ENCODE peak calls at places on chromosomes 4 and X, in four cellular contexts. G is heart left ventricle; I is right lobe of liver; H is CD4-positive, alpha-beta T cell. A is an unnamed sample.

GRCh38 chrX:3638280-3638873 is 75.1 kb downstream of the PRKX start:
- DNase-seq in G (no peak), I (no peak), H (peak; percentile 32), A (peak; percentile 74)

GRCh38 chrX:148298737-148299136 is 201.7 kb upstream of the AFF2 start:
- DNase-seq in G (no peak), I (no peak), H (no peak), A (no peak)

GRCh38 chrX:46840946-46841740 is 4.3 kb downstream of the RP2 start:
- DNase-seq in G (no peak), I (no peak), H (no peak), A (no peak)

GRCh38 chr4:80017125-80017854 is 55.7 kb downstream of the ANTXR2 start:
- DNase-seq in G (no peak), I (no peak), H (no peak), A (no peak)

GRCh38 chr4:10061650-10062415 is 40.5 kb upstream of the SLC2A9 start:
- DNase-seq in G (no peak), I (no peak), H (no peak), A (no peak)

GRCh38 chr4:98092833-98093439 is 50.3 kb downstream of the STPG2 start:
- DNase-seq in G (no peak), I (no peak), H (no peak), A (no peak)

GRCh38 chr4:12846368-12846767 is 637.8 kb downstream of the RAB28 start:
- DNase-seq in G (no peak), I (no peak), H (no peak), A (no peak)

GRCh38 chrX:2504706-2505332 is 4.0 kb upstream of the DHRSX start:
- DNase-seq in G (no peak), I (no peak), H (no peak), A (no peak)

GRCh38 chr4:32203340-32203739 is 1483.2 kb downstream of the PCDH7 start:
- DNase-seq in G (no peak), I (no peak), H (no peak), A (no peak)

GRCh38 chr4:151611960-151612359 is 148.8 kb downstream of the GATB start:
- DNase-seq in G (no peak), I (no peak), H (no peak), A (no peak)

GRCh38 chr4:55435136-55435535 is 39.4 kb downstream of the TMEM165 start:
- DNase-seq in G (no peak), I (no peak), H (no peak), A (no peak)

GRCh38 chr4:155807021-155807420 is 48.2 kb downstream of the GUCY1B1 start:
- DNase-seq in G (no peak), I (no peak), H (no peak), A (no peak)

GRCh38 chr4:100421356-100421978 is 96.4 kb downstream of the EMCN start:
- DNase-seq in G (no peak), I (no peak), H (no peak), A (peak; percentile 2)

GRCh38 chr4:106304632-106305031 is 11.4 kb downstream of the TBCK start:
- DNase-seq in G (no peak), I (no peak), H (no peak), A (no peak)

GRCh38 chr4:177528620-177529019 is 86.4 kb upstream of the AGA start:
- DNase-seq in G (no peak), I (no peak), H (no peak), A (no peak)

GRCh38 chrX:119870626-119871131 is 854 bp downstream of the RNF113A start:
- DNase-seq in G (no peak), I (no peak), H (peak; percentile 40), A (no peak)

GRCh38 chrX:6460893-6461490 is 73.9 kb downstream of the VCX3A start:
- DNase-seq in G (no peak), I (no peak), H (no peak), A (no peak)

GRCh38 chr4:122500852-122501501 is 44.5 kb upstream of the IL2 start:
- DNase-seq in G (no peak), I (no peak), H (no peak), A (no peak)

GRCh38 chr4:15562114-15562513 is 92.4 kb downstream of the CC2D2A start:
- DNase-seq in G (no peak), I (no peak), H (no peak), A (no peak)

GRCh38 chr4:184080674-184081073 is 137.0 kb downstream of the ENPP6 start:
- DNase-seq in G (no peak), I (no peak), H (no peak), A (no peak)

GRCh38 chrX:153608376-153608775 is 9.4 kb upstream of the CCNQ start:
- DNase-seq in G (no peak), I (no peak), H (no peak), A (no peak)

GRCh38 chr4:111630705-111631104 is 514.5 kb upstream of the FAM241A start:
- DNase-seq in G (no peak), I (no peak), H (no peak), A (no peak)
- TF ChIP-seq CTCF in G (peak; percentile 10), I (peak; percentile 35), H (no peak), A (peak; percentile 10)

GRCh38 chrX:48468247-48468671 is 1.8 kb downstream of the SLC38A5 start:
- DNase-seq in G (no peak), I (peak; percentile 30), H (peak; percentile 36), A (no peak)

GRCh38 chrX:48465336-48465933 is 4.6 kb downstream of the SLC38A5 start:
- DNase-seq in G (no peak), I (peak; percentile 11), H (no peak), A (no peak)

GRCh38 chrX:48467331-48467761 is 2.7 kb downstream of the SLC38A5 start:
- DNase-seq in G (no peak), I (peak; percentile 30), H (no peak), A (no peak)

GRCh38 chrX:48468693-48469691 is 1.1 kb downstream of the SLC38A5 start:
- DNase-seq in G (no peak), I (peak; percentile 39), H (peak; percentile 43), A (no peak)

GRCh38 chrX:48466696-48467095 is 3.4 kb downstream of the SLC38A5 start:
- DNase-seq in G (no peak), I (peak; percentile 51), H (no peak), A (peak; percentile 7)
- TF ChIP-seq CTCF in G (no peak), I (no peak), H (no peak), A (peak; percentile 36)

GRCh38 chrX:76538860-76539259 is 111.3 kb downstream of the MAGEE1 start:
- DNase-seq in G (no peak), I (no peak), H (no peak), A (no peak)
- TF ChIP-seq CTCF in G (no peak), I (no peak), H (no peak), A (no peak)

DNA sequence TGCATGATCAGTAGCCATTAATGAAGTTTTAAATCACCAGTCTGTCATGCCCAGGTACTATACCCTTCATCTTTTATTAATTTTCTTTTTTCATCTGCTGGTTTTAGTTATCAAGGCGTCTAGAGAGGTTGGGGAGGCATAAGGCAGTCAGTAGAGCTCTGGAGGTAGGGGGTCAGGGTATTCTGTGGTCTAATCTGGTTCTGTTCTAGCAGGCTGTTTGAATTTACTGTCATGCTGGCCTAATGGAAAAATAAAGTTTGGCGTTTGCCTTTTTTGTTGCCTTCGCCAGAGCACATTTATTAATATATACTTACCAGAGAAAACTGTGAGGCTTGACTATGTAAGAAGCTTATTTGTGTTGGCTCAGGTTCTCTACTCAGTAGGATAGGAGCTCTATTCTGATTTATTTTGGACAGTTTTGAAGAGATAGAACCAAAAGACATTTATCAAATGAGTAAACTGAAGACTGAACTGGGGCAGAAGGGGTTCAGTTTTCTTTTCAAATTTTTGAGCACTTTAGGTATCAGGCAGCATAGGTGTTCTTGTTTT is 46.9 kb downstream of the TMEM131L start:
- DNase-seq in G (no peak), I (no peak), H (no peak), A (no peak)
- TF ChIP-seq CTCF in G (no peak), I (no peak), H (no peak), A (no peak)

DNA sequence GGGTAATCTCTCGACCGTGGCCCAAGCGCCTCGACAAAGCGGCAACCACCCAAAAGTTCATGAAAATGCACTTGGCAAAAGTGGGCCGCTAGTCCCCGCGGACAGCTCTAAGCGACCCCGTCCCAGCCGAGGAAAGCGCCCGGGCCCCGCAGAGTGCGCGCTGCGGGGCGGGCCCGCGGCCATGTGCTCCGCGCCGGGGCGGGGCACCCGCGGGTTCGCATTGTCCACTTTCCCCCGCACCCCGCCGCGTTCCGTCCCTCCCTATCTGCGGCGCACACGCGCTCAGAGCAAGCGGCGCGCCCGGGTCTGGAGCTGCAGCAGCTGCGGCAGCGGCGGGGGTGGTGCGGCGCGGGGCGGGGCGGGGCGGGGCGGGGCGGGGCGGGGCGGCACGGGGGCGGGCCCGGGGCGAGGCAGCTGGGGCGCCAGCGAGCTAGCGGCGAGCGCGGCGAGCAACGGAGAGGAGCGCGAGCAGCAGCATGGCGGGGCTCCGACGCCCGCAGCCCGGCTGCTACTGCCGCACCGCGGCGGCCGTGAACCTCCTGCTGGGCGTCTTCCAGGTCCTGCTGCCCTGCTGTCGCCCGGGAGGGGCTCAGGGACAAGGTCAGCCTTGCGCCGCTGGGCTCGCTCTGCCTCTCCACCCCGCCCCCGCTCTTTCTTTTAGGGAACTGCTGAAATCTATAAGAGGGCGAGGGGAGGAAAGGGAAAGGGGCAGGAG is at the start of gene TMEM131L:
- DNase-seq in G (peak; percentile 87), I (peak; percentile 93), H (peak; percentile 77), A (peak; percentile 88)
- TF ChIP-seq CTCF in G (no peak), I (peak; percentile 18), H (peak; percentile 19), A (peak; percentile 31)

GRCh38 chrX:41144873-41145272 is 59.6 kb downstream of the USP9X start:
- DNase-seq in G (no peak), I (no peak), H (no peak), A (no peak)

GRCh38 chrX:41142130-41142529 is 56.9 kb downstream of the USP9X start:
- DNase-seq in G (no peak), I (no peak), H (no peak), A (no peak)

GRCh38 chrX:41148553-41148952 is 63.3 kb downstream of the USP9X start:
- DNase-seq in G (no peak), I (no peak), H (no peak), A (no peak)

GRCh38 chrX:41150043-41150442 is 64.8 kb downstream of the USP9X start:
- DNase-seq in G (no peak), I (no peak), H (no peak), A (no peak)

DNA sequence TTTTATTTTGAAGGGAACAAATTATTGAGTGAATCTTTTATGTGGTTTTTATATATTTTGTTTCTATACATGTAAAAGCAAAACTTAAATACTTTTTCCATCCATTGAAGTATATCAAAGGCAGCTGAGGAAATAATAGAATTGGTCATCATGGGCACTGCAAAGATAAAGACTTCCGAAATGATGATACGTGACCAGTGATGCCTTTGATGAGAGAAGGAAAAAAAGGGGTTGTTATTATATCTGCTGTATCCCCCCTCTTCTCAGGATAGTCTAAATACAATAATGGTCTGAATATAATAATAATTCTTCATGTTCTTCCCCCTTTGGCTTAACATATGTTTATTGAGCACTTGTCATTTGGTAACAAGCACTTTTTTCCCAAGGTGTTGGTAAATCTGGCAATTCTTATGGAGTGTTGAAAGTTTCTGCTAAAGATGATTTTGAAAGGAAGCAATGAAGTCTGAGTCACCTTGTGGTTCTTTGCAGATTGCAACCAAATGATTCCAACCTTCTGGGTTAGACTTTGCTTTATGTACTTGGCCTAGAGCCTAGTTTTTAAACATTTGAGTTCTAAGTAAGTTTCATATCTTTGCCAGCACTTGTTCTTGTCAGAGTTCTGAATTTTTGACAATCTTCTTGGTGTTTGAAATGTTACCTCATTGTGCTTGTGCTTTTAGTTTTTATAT is 60.8 kb downstream of the USP9X start:
- DNase-seq in G (no peak), I (no peak), H (no peak), A (no peak)
- TF ChIP-seq CTCF in G (no peak), I (no peak), H (no peak), A (no peak)

A was measured in GM13977.